ENCODE peak calls at places on chromosomes 16 and 17, in ten cellular contexts. J is H9, H is esophagus muscularis mucosa, C is right atrium auricular region, R is IMR-90, M is mammary epithelial cell, I is AG04450, D is tibial nerve, F is lung, Y is dorsolateral prefrontal cortex. N is an unnamed sample.

GRCh38 chr17:81365601-81366585 is 29.4 kb upstream of the BAHCC1 start:
- DNase-seq in J (peak; percentile 29), H (no peak), C (no peak), R (peak; percentile 81), M (peak; percentile 93), I (no peak), D (no peak), F (peak; percentile 89), Y (no peak), N (no peak)

GRCh38 chr16:55836158-55836611 is 3.3 kb upstream of the CES1 start:
- DNase-seq in J (no peak), H (no peak), C (peak; percentile 61), R (no peak), M (no peak), I (no peak), D (no peak), F (peak; percentile 42), Y (no peak), N (no peak)

GRCh38 chr17:2736956-2737355 is 12.5 kb downstream of the CCDC92B start:
- DNase-seq in J (no peak), H (no peak), C (no peak), R (no peak), M (peak; percentile 96), I (no peak), D (no peak), F (no peak), Y (no peak), N (no peak)

GRCh38 chr17:40554646-40555295 is 10.5 kb downstream of the CCR7 start:
- DNase-seq in J (peak; percentile 36), H (peak; percentile 50), C (peak; percentile 57), R (no peak), M (no peak), I (no peak), D (no peak), F (peak; percentile 25), Y (no peak), N (peak; percentile 71)

GRCh38 chr16:51401673-51402072 is 250.6 kb upstream of the SALL1 start:
- DNase-seq in J (no peak), H (no peak), C (no peak), R (no peak), M (no peak), I (no peak), D (no peak), F (no peak), Y (no peak), N (no peak)

GRCh38 chr17:78875738-78876597 is 27.0 kb downstream of the CEP295NL start:
- DNase-seq in J (no peak), H (no peak), C (no peak), R (peak; percentile 47), M (no peak), I (no peak), D (no peak), F (no peak), Y (no peak), N (no peak)

GRCh38 chr17:39225974-39226683 is 384 bp upstream of the STAC2 start:
- DNase-seq in J (peak; percentile 100), H (no peak), C (no peak), R (peak; percentile 20), M (no peak), I (no peak), D (peak; percentile 43), F (no peak), Y (peak; percentile 73), N (no peak)

GRCh38 chr17:1087381-1088241 is 90.7 kb downstream of the TIMM22 start:
- DNase-seq in J (peak; percentile 89), H (no peak), C (no peak), R (no peak), M (peak; percentile 77), I (no peak), D (peak; percentile 49), F (peak; percentile 77), Y (no peak), N (peak; percentile 85)

GRCh38 chr17:77303620-77304019 is 162.9 kb downstream of the SEC14L1 start:
- DNase-seq in J (no peak), H (no peak), C (no peak), R (peak; percentile 49), M (no peak), I (no peak), D (no peak), F (no peak), Y (no peak), N (no peak)
- H3K27ac ChIP-seq in J (no peak overlapping the region), H (no peak overlapping the region), C (no peak overlapping the region), R (peak overlapping the region; percentile 83), M (no peak overlapping the region), I (peak overlapping the region; percentile 65), D (peak overlapping the region; percentile 31), F (no peak overlapping the region), Y (no peak overlapping the region), N (no peak overlapping the region)

DNA sequence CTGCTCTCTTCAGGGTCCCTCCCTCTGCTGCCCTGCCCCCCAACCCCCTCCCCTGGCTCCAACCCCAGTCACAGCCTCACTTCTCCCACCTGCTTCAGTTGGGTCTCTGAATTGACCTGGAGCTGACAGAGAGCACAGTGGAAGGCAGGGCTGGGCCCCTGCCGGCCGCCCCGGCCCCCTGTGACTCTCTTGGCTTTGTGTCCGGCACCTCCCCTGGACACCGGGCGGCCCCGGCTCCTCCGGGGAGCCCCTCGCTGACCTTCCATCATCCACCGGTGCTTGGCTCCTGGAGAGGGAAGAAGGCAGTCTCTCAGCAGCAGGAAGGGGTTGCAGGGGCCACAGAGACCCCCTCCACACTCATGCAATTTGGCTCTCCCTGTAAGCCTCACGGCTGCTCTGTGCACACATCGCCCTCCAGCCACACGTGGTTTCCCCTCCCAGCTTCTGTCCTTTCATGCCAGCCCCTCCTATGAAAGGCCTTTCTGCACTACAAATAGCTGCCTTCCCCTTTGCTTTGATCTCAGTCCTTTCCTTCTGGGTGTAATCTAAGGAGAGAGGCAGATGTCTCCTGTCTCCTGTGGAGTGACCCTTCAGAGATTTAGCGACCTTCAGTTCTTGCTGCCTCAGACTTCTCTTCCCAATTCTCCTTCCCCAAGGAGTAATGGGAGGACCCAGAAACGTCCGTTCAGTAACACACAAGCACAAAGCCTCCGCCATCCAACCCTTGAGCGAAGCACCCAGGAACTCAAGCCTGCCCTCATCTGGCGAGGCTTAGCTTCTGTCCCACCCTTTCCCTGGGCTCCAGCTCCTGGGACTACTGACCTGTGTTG is 8.3 kb downstream of the NKIRAS2 start:
- DNase-seq in J (peak; percentile 89), H (no peak), C (no peak), R (no peak), M (no peak), I (no peak), D (no peak), F (no peak), Y (no peak), N (no peak)
- TF ChIP-seq CTCF in J (peak; percentile 76), H (no peak), C (no peak), R (peak; percentile 4), M (no peak), I (peak; percentile 25), D (no peak), F (no peak), Y (no peak), N (no peak)

GRCh38 chr16:22374311-22375116 is at the start of gene CDR2:
- DNase-seq in J (peak; percentile 98), H (peak; percentile 100), C (peak; percentile 99), R (peak; percentile 94), M (peak; percentile 96), I (peak; percentile 93), D (peak; percentile 97), F (peak; percentile 99), Y (peak; percentile 94), N (peak; percentile 99)
- H3K27ac ChIP-seq in J (no peak within 1 kb of the TSS), H (peak within 1 kb of the TSS; percentile 98), C (peak within 1 kb of the TSS; percentile 72), R (peak within 1 kb of the TSS; percentile 91), M (peak within 1 kb of the TSS; percentile 89), I (peak within 1 kb of the TSS; percentile 86), D (peak within 1 kb of the TSS; percentile 88), F (peak within 1 kb of the TSS; percentile 72), Y (no peak within 1 kb of the TSS), N (peak within 1 kb of the TSS; percentile 88)

DNA sequence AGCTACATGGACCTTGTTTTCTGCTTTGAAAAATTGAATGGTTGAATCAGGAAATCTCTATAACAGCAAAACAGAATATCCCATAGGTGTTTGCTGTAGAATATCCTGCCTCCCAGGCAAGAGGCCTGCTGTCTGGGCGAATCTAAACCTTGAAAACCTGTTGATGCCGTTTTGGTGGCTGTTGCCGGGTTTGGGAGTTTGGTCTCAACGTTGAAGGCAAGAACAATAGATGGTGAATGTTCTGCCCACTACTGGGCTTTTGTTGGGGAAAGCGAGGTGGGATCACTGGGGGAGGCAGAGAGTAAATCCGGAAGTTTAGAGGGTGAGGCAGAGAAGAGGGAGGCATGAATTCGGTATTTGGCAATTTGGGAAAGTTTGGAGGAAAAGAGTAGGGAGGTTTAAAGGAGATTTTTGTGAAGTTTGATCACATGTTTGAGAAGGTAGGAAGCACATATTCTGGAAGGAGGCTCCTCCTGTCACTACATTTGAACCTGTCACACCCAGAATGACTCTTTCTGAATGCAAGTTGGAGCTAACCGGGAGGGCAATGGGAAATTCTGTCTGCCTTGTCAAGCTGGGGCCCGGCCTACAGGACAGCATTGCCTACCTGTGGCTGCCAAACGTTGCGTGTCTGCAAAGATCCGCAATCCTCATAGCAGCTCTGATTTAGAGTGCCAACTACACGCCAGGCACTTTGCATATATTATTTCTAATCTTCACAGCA is 46.5 kb downstream of the GPRC5B start:
- DNase-seq in J (peak; percentile 49), H (no peak), C (no peak), R (no peak), M (no peak), I (no peak), D (no peak), F (no peak), Y (no peak), N (no peak)
- TF ChIP-seq CTCF in J (no peak), H (no peak), C (no peak), R (no peak), M (no peak), I (no peak), D (no peak), F (no peak), Y (no peak), N (no peak)